ENCODE peak calls at places on chromosome 2, in five cellular contexts. L is AG04450, S is testis, W is transverse colon, K is tibial nerve. R is an unnamed sample.

GRCh38 chr2:160022162-160022561 is 40.3 kb downstream of the PLA2R1 start:
- DNase-seq in L (no peak), S (no peak), W (no peak), K (no peak), R (no peak)

GRCh38 chr2:168722592-168722991 is 79.8 kb upstream of the NOSTRIN start:
- DNase-seq in L (no peak), S (peak), W (no peak), K (no peak), R (no peak)

GRCh38 chr2:3565117-3565516 is 7.0 kb upstream of the RNASEH1 start:
- DNase-seq in L (no peak), S (no peak), W (no peak), K (no peak), R (no peak)

GRCh38 chr2:111900859-111901258 is 2.5 kb downstream of the MERTK start:
- DNase-seq in L (no peak), S (peak), W (peak), K (no peak), R (peak)

GRCh38 chr2:74655579-74655978 is 1.5 kb downstream of the SEMA4F start:
- DNase-seq in L (no peak), S (no peak), W (no peak), K (no peak), R (no peak)

GRCh38 chr2:190069936-190070696 is 7.6 kb upstream of the MSTN start:
- DNase-seq in L (peak), S (peak), W (no peak), K (no peak), R (no peak)

GRCh38 chr2:129903586-129904425 is 75.7 kb upstream of the RAB6C start:
- DNase-seq in L (no peak), S (no peak), W (no peak), K (no peak), R (no peak)

GRCh38 chr2:201761101-201761500 is 19.6 kb downstream of the ALS2 start:
- DNase-seq in L (no peak), S (no peak), W (no peak), K (no peak), R (no peak)

GRCh38 chr2:40401896-40402295 is 50.0 kb downstream of the SLC8A1 start:
- DNase-seq in L (peak), S (no peak), W (no peak), K (no peak), R (no peak)

GRCh38 chr2:10493636-10494281 is 45.6 kb upstream of the ODC1 start:
- DNase-seq in L (peak), S (no peak), W (peak), K (no peak), R (no peak)

GRCh38 chr2:32849456-32850194 is 97.1 kb upstream of the LTBP1 start:
- DNase-seq in L (no peak), S (no peak), W (no peak), K (no peak), R (no peak)

GRCh38 chr2:149877913-149878312 is 290.3 kb upstream of the MMADHC start:
- DNase-seq in L (no peak), S (no peak), W (no peak), K (no peak), R (no peak)

GRCh38 chr2:239036819-239037558 is 189.1 kb downstream of the TWIST2 start:
- DNase-seq in L (no peak), S (no peak), W (no peak), K (no peak), R (no peak)

GRCh38 chr2:241965931-241966412 is 96.4 kb downstream of the RTP5 start:
- DNase-seq in L (peak), S (peak), W (peak), K (no peak), R (no peak)

GRCh38 chr2:1049691-1050090 is 99.0 kb downstream of the SNTG2 start:
- DNase-seq in L (no peak), S (no peak), W (no peak), K (no peak), R (no peak)

GRCh38 chr2:28755411-28755810 is 3.8 kb downstream of the PPP1CB start:
- DNase-seq in L (no peak), S (no peak), W (no peak), K (no peak), R (no peak)

GRCh38 chr2:203341741-203342310 is 13.6 kb downstream of the ABI2 start:
- DNase-seq in L (no peak), S (no peak), W (no peak), K (no peak), R (no peak)

GRCh38 chr2:66427219-66427768 is 7.6 kb upstream of the MEIS1 start:
- DNase-seq in L (no peak), S (no peak), W (no peak), K (no peak), R (no peak)

GRCh38 chr2:30026091-30027055 is 105.0 kb upstream of the ALK start:
- DNase-seq in L (peak), S (peak), W (peak), K (no peak), R (peak)

GRCh38 chr2:241636983-241637232 is at the start of gene THAP4:
- DNase-seq in L (no peak), S (peak), W (peak), K (no peak), R (no peak)

GRCh38 chr2:136510244-136510643 is 255.1 kb upstream of the THSD7B start:
- DNase-seq in L (no peak), S (no peak), W (no peak), K (no peak), R (no peak)

GRCh38 chr2:226169751-226170581 is 629.7 kb downstream of the IRS1 start:
- DNase-seq in L (no peak), S (no peak), W (no peak), K (no peak), R (no peak)

GRCh38 chr2:98901702-98902101 is 34.3 kb downstream of the CRACDL start:
- DNase-seq in L (no peak), S (no peak), W (no peak), K (no peak), R (no peak)

GRCh38 chr2:85799215-85799956 is 45.6 kb downstream of the ATOH8 start:
- DNase-seq in L (no peak), S (no peak), W (peak), K (no peak), R (peak)

GRCh38 chr2:164515030-164515429 is 106.3 kb downstream of the GRB14 start:
- DNase-seq in L (no peak), S (no peak), W (no peak), K (no peak), R (no peak)

GRCh38 chr2:165648826-165649225 is 145.2 kb downstream of the GALNT3 start:
- DNase-seq in L (no peak), S (no peak), W (no peak), K (no peak), R (no peak)

GRCh38 chr2:239935789-239936758 is 89.1 kb downstream of the NDUFA10 start:
- DNase-seq in L (no peak), S (peak), W (no peak), K (no peak), R (peak)

GRCh38 chr2:219060821-219061791 is at the start of gene IHH:
- DNase-seq in L (no peak), S (no peak), W (peak), K (no peak), R (no peak)

GRCh38 chr2:70069049-70069448 is 18.2 kb upstream of the PCBP1 start:
- DNase-seq in L (no peak), S (no peak), W (peak), K (no peak), R (no peak)

GRCh38 chr2:175414872-175415487 is 233.5 kb upstream of the ATP5MC3 start:
- DNase-seq in L (peak), S (peak), W (peak), K (peak), R (peak)

GRCh38 chr2:38428940-38429339 is 51.9 kb upstream of the ATL2 start:
- DNase-seq in L (no peak), S (no peak), W (no peak), K (no peak), R (no peak)

GRCh38 chr2:86441789-86442641 is 844 bp downstream of the KDM3A start:
- DNase-seq in L (peak), S (peak), W (peak), K (peak), R (peak)

GRCh38 chr2:119552902-119553301 is 8.7 kb downstream of the CFAP221 start:
- DNase-seq in L (no peak), S (no peak), W (no peak), K (no peak), R (no peak)

GRCh38 chr2:96760986-96761832 is 507 bp downstream of the CNNM4 start:
- DNase-seq in L (no peak), S (peak), W (peak), K (no peak), R (peak)

GRCh38 chr2:31347788-31348187 is 66.8 kb downstream of the XDH start:
- DNase-seq in L (peak), S (no peak), W (no peak), K (no peak), R (no peak)

GRCh38 chr2:169107645-169108044 is 38.3 kb downstream of the DHRS9 start:
- DNase-seq in L (no peak), S (no peak), W (no peak), K (no peak), R (no peak)

GRCh38 chr2:191500566-191501389 is 177.2 kb upstream of the NABP1 start:
- DNase-seq in L (no peak), S (no peak), W (no peak), K (no peak), R (no peak)

GRCh38 chr2:25243995-25244394 is 75.6 kb upstream of the POMC start:
- DNase-seq in L (no peak), S (no peak), W (no peak), K (no peak), R (no peak)
- TF ChIP-seq CTCF in L (no peak), S (no peak), W (no peak), K (no peak), R (no peak)

GRCh38 chr2:224099846-224100643 is 61.0 kb upstream of the SERPINE2 start:
- DNase-seq in L (no peak), S (no peak), W (no peak), K (no peak), R (no peak)
- H3K27ac ChIP-seq in L (no peak), S (no peak), W (no peak), K (no peak), R (no peak)

DNA sequence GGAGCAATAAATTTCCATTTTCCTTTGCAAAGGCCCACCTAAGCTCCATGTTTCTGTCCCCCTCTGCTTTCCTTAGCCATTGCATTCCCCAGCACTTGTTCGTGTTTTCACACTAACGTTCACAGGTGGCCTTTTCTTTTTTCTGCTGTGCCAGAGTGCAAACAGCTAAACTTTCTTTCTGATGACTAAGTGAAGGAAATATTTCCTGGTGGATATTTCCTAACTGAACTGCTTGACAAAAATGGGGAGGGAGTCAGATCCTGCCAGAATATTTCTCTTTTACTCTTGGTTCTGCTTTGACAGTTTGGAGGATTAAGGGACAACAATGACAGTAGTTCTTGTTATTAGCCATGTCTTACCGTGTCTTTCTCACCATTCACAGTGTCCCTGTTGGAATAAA is 344.0 kb downstream of the ARHGAP15 start:
- DNase-seq in L (no peak), S (no peak), W (no peak), K (no peak), R (no peak)
- H3K4me3 ChIP-seq in L (no peak), S (no peak), W (no peak), K (no peak), R (no peak)

GRCh38 chr2:235453605-235454151 is 40.2 kb upstream of the AGAP1 start:
- DNase-seq in L (no peak), S (no peak), W (no peak), K (no peak), R (no peak)

GRCh38 chr2:235446082-235446481 is 47.8 kb upstream of the AGAP1 start:
- DNase-seq in L (no peak), S (no peak), W (no peak), K (no peak), R (no peak)

GRCh38 chr2:235445116-235445515 is 48.7 kb upstream of the AGAP1 start:
- DNase-seq in L (no peak), S (no peak), W (no peak), K (no peak), R (no peak)

GRCh38 chr2:235447210-235447609 is 46.6 kb upstream of the AGAP1 start:
- DNase-seq in L (no peak), S (no peak), W (no peak), K (no peak), R (no peak)

DNA sequence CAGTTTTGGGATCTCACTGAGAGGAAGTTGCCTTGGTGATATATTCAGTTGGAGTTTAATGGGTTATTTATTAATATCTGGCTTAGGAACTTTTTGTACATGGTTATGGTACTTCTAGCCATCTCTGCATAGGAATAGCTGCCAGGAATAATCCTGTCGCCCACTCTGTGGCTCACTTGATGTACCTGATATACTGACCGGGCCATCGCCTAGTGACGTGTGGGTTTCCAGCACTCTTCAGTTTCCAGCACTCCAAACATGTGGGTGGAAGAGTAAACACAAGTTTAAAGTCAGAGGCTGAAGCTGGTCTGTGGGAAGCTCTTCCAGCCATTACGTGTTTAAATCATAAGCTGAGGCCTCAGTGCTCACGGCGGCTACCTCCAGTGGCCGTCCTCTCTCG is 44.3 kb upstream of the AGAP1 start:
- DNase-seq in L (no peak), S (no peak), W (no peak), K (no peak), R (no peak)
- TF ChIP-seq CTCF in L (no peak), S (no peak), W (no peak), K (no peak), R (no peak)